ENCODE peak calls at places on chromosome 17, in ten cellular contexts. One of them, this sample, is unnamed.
A peak's percentile ranks its signal among the peaks of the same experiment; 100 is the strongest.

GRCh38 chr17:37392024-37392590 is 14.5 kb downstream of the ACACA start:
- DNase-seq in fibroblast of the aortic adventitia: peak; percentile 82
- DNase-seq in CD8-positive, alpha-beta T cell: no peak
- DNase-seq in NCI-H2227 treated with DMSO at 0.1 percent for 48 hours: no peak
- DNase-seq in heart left ventricle: no peak
- DNase-seq in lung: no peak
- DNase-seq in activated T-helper 1 cell treated with Interleukin-2 at 50 U/mL for 16 hours: no peak
- DNase-seq in naive thymus-derived CD8-positive, alpha-beta T cell: no peak
- DNase-seq in NCI-H1048: no peak
- DNase-seq in iPS DF 6.9: no peak
- DNase-seq in this sample: no peak

GRCh38 chr17:71071041-71071440 is 901.7 kb downstream of the KCNJ2 start:
- DNase-seq in CD8-positive, alpha-beta T cell: no peak
- DNase-seq in NCI-H2227 treated with DMSO at 0.1 percent for 48 hours: no peak
- DNase-seq in heart left ventricle: no peak
- DNase-seq in fibroblast of the aortic adventitia: no peak
- DNase-seq in lung: no peak
- DNase-seq in iPS DF 6.9: no peak
- DNase-seq in NCI-H1048: no peak
- DNase-seq in activated T-helper 1 cell treated with Interleukin-2 at 50 U/mL for 16 hours: no peak
- DNase-seq in naive thymus-derived CD8-positive, alpha-beta T cell: no peak
- DNase-seq in this sample: no peak

GRCh38 chr17:74239169-74239568 is 25.8 kb downstream of the TTYH2 start:
- DNase-seq in iPS DF 6.9: no peak
- DNase-seq in lung: no peak
- DNase-seq in fibroblast of the aortic adventitia: peak; percentile 79
- DNase-seq in CD8-positive, alpha-beta T cell: no peak
- DNase-seq in NCI-H2227 treated with DMSO at 0.1 percent for 48 hours: no peak
- DNase-seq in NCI-H1048: no peak
- DNase-seq in naive thymus-derived CD8-positive, alpha-beta T cell: no peak
- DNase-seq in activated T-helper 1 cell treated with Interleukin-2 at 50 U/mL for 16 hours: no peak
- DNase-seq in heart left ventricle: no peak
- DNase-seq in this sample: peak; percentile 85

GRCh38 chr17:80408872-80409271 is 6.1 kb upstream of the ENDOV start:
- DNase-seq in activated T-helper 1 cell treated with Interleukin-2 at 50 U/mL for 16 hours: no peak
- DNase-seq in heart left ventricle: no peak
- DNase-seq in CD8-positive, alpha-beta T cell: no peak
- DNase-seq in fibroblast of the aortic adventitia: peak; percentile 9
- DNase-seq in NCI-H1048: no peak
- DNase-seq in NCI-H2227 treated with DMSO at 0.1 percent for 48 hours: no peak
- DNase-seq in iPS DF 6.9: no peak
- DNase-seq in naive thymus-derived CD8-positive, alpha-beta T cell: no peak
- DNase-seq in lung: no peak
- DNase-seq in this sample: no peak

GRCh38 chr17:44969144-44969780 is 1.2 kb upstream of the C1QL1 start:
- DNase-seq in iPS DF 6.9: no peak
- DNase-seq in naive thymus-derived CD8-positive, alpha-beta T cell: no peak
- DNase-seq in activated T-helper 1 cell treated with Interleukin-2 at 50 U/mL for 16 hours: no peak
- DNase-seq in NCI-H1048: no peak
- DNase-seq in fibroblast of the aortic adventitia: no peak
- DNase-seq in heart left ventricle: no peak
- DNase-seq in CD8-positive, alpha-beta T cell: no peak
- DNase-seq in lung: no peak
- DNase-seq in NCI-H2227 treated with DMSO at 0.1 percent for 48 hours: no peak
- DNase-seq in this sample: no peak

GRCh38 chr17:59365383-59365981 is 34.0 kb downstream of the YPEL2 start:
- DNase-seq in naive thymus-derived CD8-positive, alpha-beta T cell: no peak
- DNase-seq in lung: no peak
- DNase-seq in heart left ventricle: no peak
- DNase-seq in NCI-H1048: no peak
- DNase-seq in fibroblast of the aortic adventitia: no peak
- DNase-seq in CD8-positive, alpha-beta T cell: peak; percentile 29
- DNase-seq in iPS DF 6.9: no peak
- DNase-seq in activated T-helper 1 cell treated with Interleukin-2 at 50 U/mL for 16 hours: no peak
- DNase-seq in NCI-H2227 treated with DMSO at 0.1 percent for 48 hours: no peak
- DNase-seq in this sample: peak; percentile 53

GRCh38 chr17:1313270-1314005 is 34.0 kb downstream of the TRARG1 start:
- DNase-seq in lung: no peak
- DNase-seq in naive thymus-derived CD8-positive, alpha-beta T cell: no peak
- DNase-seq in NCI-H2227 treated with DMSO at 0.1 percent for 48 hours: no peak
- DNase-seq in fibroblast of the aortic adventitia: no peak
- DNase-seq in NCI-H1048: no peak
- DNase-seq in heart left ventricle: no peak
- DNase-seq in activated T-helper 1 cell treated with Interleukin-2 at 50 U/mL for 16 hours: no peak
- DNase-seq in CD8-positive, alpha-beta T cell: no peak
- DNase-seq in iPS DF 6.9: no peak
- DNase-seq in this sample: no peak

GRCh38 chr17:80237386-80237785 is 17.2 kb downstream of the SLC26A11 start:
- DNase-seq in NCI-H1048: no peak
- DNase-seq in CD8-positive, alpha-beta T cell: no peak
- DNase-seq in heart left ventricle: no peak
- DNase-seq in fibroblast of the aortic adventitia: no peak
- DNase-seq in lung: no peak
- DNase-seq in activated T-helper 1 cell treated with Interleukin-2 at 50 U/mL for 16 hours: no peak
- DNase-seq in iPS DF 6.9: no peak
- DNase-seq in naive thymus-derived CD8-positive, alpha-beta T cell: no peak
- DNase-seq in NCI-H2227 treated with DMSO at 0.1 percent for 48 hours: no peak
- DNase-seq in this sample: no peak

GRCh38 chr17:48352630-48353029 is 77.4 kb downstream of the SKAP1 start:
- DNase-seq in iPS DF 6.9: no peak
- DNase-seq in NCI-H2227 treated with DMSO at 0.1 percent for 48 hours: no peak
- DNase-seq in fibroblast of the aortic adventitia: no peak
- DNase-seq in heart left ventricle: no peak
- DNase-seq in CD8-positive, alpha-beta T cell: no peak
- DNase-seq in NCI-H1048: no peak
- DNase-seq in naive thymus-derived CD8-positive, alpha-beta T cell: no peak
- DNase-seq in activated T-helper 1 cell treated with Interleukin-2 at 50 U/mL for 16 hours: no peak
- DNase-seq in lung: no peak
- DNase-seq in this sample: no peak